ENCODE peak calls at places on chromosomes 4 and X, in four cellular contexts. S is body of pancreas; G is fibroblast of lung; J is CD8-positive, alpha-beta memory T cell. N is an unnamed sample. For H3K4me1, the result is how much of the 10 kb centered on the place peaks cover.

GRCh38 chr4:40453912-40454311 is 118.8 kb downstream of the CHRNA9 start:
- DNase-seq in S (no peak), G (no peak), J (no peak), N (no peak)

GRCh38 chr4:40214038-40214437 is 17.2 kb downstream of the RHOH start:
- DNase-seq in S (no peak), G (no peak), J (peak), N (no peak)

GRCh38 chr4:41134581-41134980 is 79.8 kb downstream of the APBB2 start:
- DNase-seq in S (no peak), G (no peak), J (no peak), N (no peak)

GRCh38 chr4:78551420-78552351 is at the start of gene ANXA3:
- DNase-seq in S (peak), G (peak), J (no peak), N (peak)

GRCh38 chrX:106955004-106955772 is 35.0 kb downstream of the CLDN2 start:
- DNase-seq in S (no peak), G (peak), J (no peak), N (peak)

GRCh38 chr4:113756005-113756410 is 5.5 kb downstream of the CAMK2D start:
- DNase-seq in S (no peak), G (peak), J (no peak), N (peak)

GRCh38 chr4:138576684-138577083 is 334.5 kb upstream of the SLC7A11 start:
- DNase-seq in S (no peak), G (peak), J (no peak), N (peak)

GRCh38 chrX:49268702-49269009 is 937 bp upstream of the PPP1R3F start:
- DNase-seq in S (no peak), G (no peak), J (no peak), N (no peak)

GRCh38 chrX:22690116-22690515 is 309.6 kb upstream of the DDX53 start:
- DNase-seq in S (no peak), G (no peak), J (no peak), N (no peak)

GRCh38 chr4:113675731-113676707 is 85.5 kb downstream of the CAMK2D start:
- DNase-seq in S (no peak), G (peak), J (no peak), N (no peak)

GRCh38 chr4:158304694-158305093 is 94.4 kb downstream of the TMEM144 start:
- DNase-seq in S (no peak), G (no peak), J (no peak), N (no peak)

GRCh38 chrX:16484338-16484737 is 165.6 kb upstream of the S100G start:
- DNase-seq in S (no peak), G (peak), J (no peak), N (peak)

GRCh38 chrX:1330605-1331004 is 6.0 kb upstream of the IL3RA start:
- DNase-seq in S (no peak), G (no peak), J (no peak), N (no peak)

GRCh38 chr4:26325191-26325590 is 4.4 kb downstream of the RBPJ start:
- DNase-seq in S (no peak), G (peak), J (no peak), N (no peak)

GRCh38 chr4:39700500-39700899 is 2.6 kb downstream of the UBE2K start:
- DNase-seq in S (no peak), G (no peak), J (no peak), N (no peak)

GRCh38 chr4:182600093-182600492 is 317.1 kb downstream of the DCTD start:
- DNase-seq in S (no peak), G (peak), J (no peak), N (no peak)

GRCh38 chr4:165464338-165464737 is 85.5 kb downstream of the CPE start:
- DNase-seq in S (no peak), G (no peak), J (no peak), N (no peak)

GRCh38 chr4:173345648-173346047 is 11.5 kb upstream of the HMGB2 start:
- DNase-seq in S (no peak), G (no peak), J (no peak), N (no peak)

GRCh38 chrX:53930513-53931380 is 113.5 kb downstream of the PHF8 start:
- DNase-seq in S (no peak), G (peak), J (no peak), N (no peak)

GRCh38 chr4:37549003-37549402 is 137.2 kb downstream of the RELL1 start:
- DNase-seq in S (no peak), G (peak), J (no peak), N (no peak)

GRCh38 chrX:37638047-37638446 is 47.5 kb upstream of the XK start:
- DNase-seq in S (no peak), G (no peak), J (no peak), N (no peak)

GRCh38 chrX:13658602-13659001 is 5.7 kb downstream of the TCEANC start:
- DNase-seq in S (no peak), G (peak), J (no peak), N (peak)

GRCh38 chr4:174928174-174928573 is 10.0 kb downstream of the ADAM29 start:
- DNase-seq in S (no peak), G (no peak), J (no peak), N (no peak)
- H3K4me1 ChIP-seq in S (under half), G (under half), J (under half), N (under half)

DNA sequence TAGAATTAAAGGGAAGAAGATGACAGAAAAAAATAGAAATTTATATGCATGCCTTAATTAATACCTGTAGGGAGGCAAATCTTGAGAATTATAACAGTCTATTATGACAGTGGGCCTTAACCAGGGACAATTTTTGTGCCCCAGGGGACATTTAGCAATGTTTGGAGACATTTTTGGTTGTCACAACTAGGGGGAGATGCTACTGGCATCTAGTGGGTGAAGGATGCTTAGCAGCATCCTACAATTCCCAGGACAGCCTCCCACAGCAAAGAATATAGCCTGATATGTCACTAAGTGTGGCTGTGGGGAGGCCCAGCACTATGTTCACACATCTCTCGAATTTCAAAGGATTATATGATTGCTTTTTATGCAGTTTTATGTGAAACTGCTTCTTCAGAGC is 10.5 kb downstream of the GPR82 start:
- DNase-seq in S (no peak), G (no peak), J (no peak), N (no peak)
- H3K4me1 ChIP-seq in S (under half), G (under half), J (under half), N (under half)

DNA sequence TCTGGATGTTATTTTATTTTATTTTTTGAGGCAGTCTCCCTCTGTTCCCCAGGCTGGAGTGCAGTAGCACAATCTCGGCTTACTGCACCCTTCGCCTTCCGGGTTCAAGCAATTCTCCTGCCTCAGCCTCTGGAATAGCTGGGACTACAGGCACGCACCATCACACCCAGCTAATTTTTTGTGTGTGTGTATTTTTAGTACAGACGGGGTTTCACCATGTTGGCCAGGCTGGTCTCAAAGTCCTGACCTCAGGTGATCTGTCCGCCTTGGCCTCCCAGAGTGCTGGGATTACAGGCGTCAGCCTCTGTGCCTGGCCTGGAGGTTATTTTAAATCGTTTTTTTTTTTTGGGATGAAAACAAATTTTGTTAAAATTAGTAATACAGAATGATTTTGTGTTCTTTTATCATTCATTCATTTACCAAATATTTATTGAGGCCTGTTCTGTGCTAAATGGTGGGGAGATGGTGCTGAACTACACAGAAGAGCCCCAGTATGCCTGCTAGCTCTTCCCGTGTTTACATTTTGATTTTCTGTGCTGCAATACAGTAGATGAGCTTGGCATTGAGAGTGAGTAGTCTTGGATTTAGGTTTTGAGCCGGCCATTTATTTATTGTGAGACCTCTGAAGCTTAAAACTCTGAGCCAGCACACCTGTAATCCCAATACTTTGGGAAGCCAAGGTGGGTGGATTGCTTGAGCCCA is 22.7 kb downstream of the ADD1 start:
- DNase-seq in S (no peak), G (no peak), J (no peak), N (no peak)
- H3K4me1 ChIP-seq in S (half or more), G (under half), J (under half), N (under half)

DNA sequence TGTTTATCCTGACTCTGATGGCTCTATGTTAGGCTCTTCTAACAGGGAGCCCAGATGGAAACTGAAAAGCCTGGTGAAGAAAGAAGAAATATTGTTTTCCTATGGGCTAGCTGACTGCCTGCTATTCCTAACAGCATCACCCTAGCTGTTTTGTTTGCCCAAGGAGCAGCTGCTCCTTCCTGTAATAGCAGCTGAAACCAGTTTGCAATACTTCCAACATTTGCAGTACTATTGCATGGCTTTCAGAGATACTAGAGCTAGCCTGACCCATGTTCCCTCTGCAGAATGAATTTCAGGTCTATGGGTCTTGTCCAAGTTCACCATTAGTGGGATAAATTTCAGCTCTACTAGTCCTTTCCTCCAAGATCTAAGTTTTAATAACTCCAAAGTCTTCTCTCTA is 495.2 kb downstream of the INPP4B start:
- DNase-seq in S (no peak), G (no peak), J (no peak), N (no peak)
- H3K4me1 ChIP-seq in S (under half), G (under half), J (half or more), N (under half)

DNA sequence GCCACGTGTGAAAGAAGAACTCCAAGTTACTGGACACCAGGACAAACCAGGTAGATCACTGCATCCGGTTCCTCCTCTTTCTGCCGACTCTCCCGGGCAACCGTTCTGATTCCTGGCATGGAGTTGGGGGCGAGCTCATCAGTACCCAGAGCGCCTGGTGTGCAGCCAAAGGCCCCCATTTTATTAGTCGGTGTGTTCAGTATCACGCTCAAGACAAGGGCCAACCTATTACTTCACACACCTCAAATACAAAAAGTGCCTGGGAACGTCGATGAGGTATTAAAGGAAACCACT is 2.8 kb upstream of the CTBP1 start:
- DNase-seq in S (no peak), G (no peak), J (no peak), N (no peak)
- H3K4me1 ChIP-seq in S (under half), G (under half), J (half or more), N (under half)

N was measured in foreskin keratinocyte.